ENCODE peak calls at places on chromosomes 1 and 21, in seven cellular contexts. One of them, this sample, is unnamed.

GRCh38 chr1:225437710-225438437 is 10.0 kb upstream of the LBR start:
- DNase-seq in spleen: no peak
- DNase-seq in HL-60: no peak
- DNase-seq in endothelial cell of umbilical vein: peak
- DNase-seq in transverse colon: peak
- DNase-seq in GM23338: peak
- DNase-seq in suprapubic skin: no peak
- DNase-seq in this sample: no peak

GRCh38 chr1:31372961-31373896 is at the start of gene FABP3:
- DNase-seq in spleen: peak
- DNase-seq in HL-60: peak
- DNase-seq in endothelial cell of umbilical vein: peak
- DNase-seq in transverse colon: peak
- DNase-seq in GM23338: peak
- DNase-seq in suprapubic skin: peak
- DNase-seq in this sample: peak

GRCh38 chr1:235074335-235075120 is 54.1 kb downstream of the TOMM20 start:
- DNase-seq in spleen: peak
- DNase-seq in HL-60: no peak
- DNase-seq in endothelial cell of umbilical vein: peak
- DNase-seq in transverse colon: peak
- DNase-seq in GM23338: peak
- DNase-seq in suprapubic skin: peak
- DNase-seq in this sample: peak

GRCh38 chr1:33099290-33100118 is 18.6 kb downstream of the AZIN2 start:
- DNase-seq in spleen: peak
- DNase-seq in HL-60: peak
- DNase-seq in endothelial cell of umbilical vein: no peak
- DNase-seq in transverse colon: peak
- DNase-seq in GM23338: peak
- DNase-seq in suprapubic skin: no peak
- DNase-seq in this sample: peak

GRCh38 chr1:26574690-26575349 is 45.3 kb downstream of the RPS6KA1 start:
- DNase-seq in spleen: peak
- DNase-seq in HL-60: no peak
- DNase-seq in endothelial cell of umbilical vein: no peak
- DNase-seq in transverse colon: no peak
- DNase-seq in GM23338: no peak
- DNase-seq in suprapubic skin: no peak
- DNase-seq in this sample: no peak

GRCh38 chr21:17461582-17461981 is 51.3 kb upstream of the CXADR start:
- DNase-seq in spleen: no peak
- DNase-seq in HL-60: no peak
- DNase-seq in endothelial cell of umbilical vein: no peak
- DNase-seq in transverse colon: no peak
- DNase-seq in GM23338: no peak
- DNase-seq in suprapubic skin: no peak
- DNase-seq in this sample: no peak

GRCh38 chr1:198631292-198631691 is 7.5 kb upstream of the PTPRC start:
- DNase-seq in spleen: no peak
- DNase-seq in HL-60: no peak
- DNase-seq in endothelial cell of umbilical vein: no peak
- DNase-seq in transverse colon: no peak
- DNase-seq in GM23338: no peak
- DNase-seq in suprapubic skin: no peak
- DNase-seq in this sample: no peak

GRCh38 chr1:109226078-109226445 is 12.3 kb downstream of the SARS1 start:
- DNase-seq in spleen: no peak
- DNase-seq in HL-60: no peak
- DNase-seq in endothelial cell of umbilical vein: no peak
- DNase-seq in transverse colon: no peak
- DNase-seq in GM23338: no peak
- DNase-seq in suprapubic skin: no peak
- DNase-seq in this sample: no peak

GRCh38 chr21:46551636-46552241 is 53.1 kb downstream of the S100B start:
- DNase-seq in spleen: peak
- DNase-seq in HL-60: peak
- DNase-seq in endothelial cell of umbilical vein: no peak
- DNase-seq in transverse colon: no peak
- DNase-seq in GM23338: peak
- DNase-seq in suprapubic skin: no peak
- DNase-seq in this sample: no peak

GRCh38 chr1:93738075-93738622 is 56.5 kb upstream of the BCAR3 start:
- DNase-seq in spleen: no peak
- DNase-seq in HL-60: no peak
- DNase-seq in endothelial cell of umbilical vein: no peak
- DNase-seq in transverse colon: no peak
- DNase-seq in GM23338: no peak
- DNase-seq in suprapubic skin: no peak
- DNase-seq in this sample: no peak

GRCh38 chr1:231216515-231216914 is 24.5 kb upstream of the GNPAT start:
- DNase-seq in spleen: peak
- DNase-seq in HL-60: no peak
- DNase-seq in endothelial cell of umbilical vein: no peak
- DNase-seq in transverse colon: peak
- DNase-seq in GM23338: peak
- DNase-seq in suprapubic skin: no peak
- DNase-seq in this sample: no peak

GRCh38 chr1:10031461-10031860 is 1.3 kb upstream of the UBE4B start:
- DNase-seq in spleen: no peak
- DNase-seq in HL-60: no peak
- DNase-seq in endothelial cell of umbilical vein: no peak
- DNase-seq in transverse colon: no peak
- DNase-seq in GM23338: no peak
- DNase-seq in suprapubic skin: no peak
- DNase-seq in this sample: no peak

GRCh38 chr1:235597867-235598553 is 51.6 kb downstream of the GNG4 start:
- DNase-seq in spleen: peak
- DNase-seq in HL-60: peak
- DNase-seq in endothelial cell of umbilical vein: peak
- DNase-seq in transverse colon: no peak
- DNase-seq in GM23338: peak
- DNase-seq in suprapubic skin: no peak
- DNase-seq in this sample: no peak

GRCh38 chr21:37232274-37233018 is 34.7 kb downstream of the VPS26C start:
- DNase-seq in spleen: no peak
- DNase-seq in HL-60: no peak
- DNase-seq in endothelial cell of umbilical vein: no peak
- DNase-seq in transverse colon: no peak
- DNase-seq in GM23338: no peak
- DNase-seq in suprapubic skin: no peak
- DNase-seq in this sample: no peak

GRCh38 chr1:236565530-236565929 is 38.8 kb downstream of the HEATR1 start:
- DNase-seq in spleen: no peak
- DNase-seq in HL-60: no peak
- DNase-seq in endothelial cell of umbilical vein: no peak
- DNase-seq in transverse colon: no peak
- DNase-seq in GM23338: peak
- DNase-seq in suprapubic skin: no peak
- DNase-seq in this sample: no peak

GRCh38 chr1:46342084-46342656 is 1.6 kb downstream of the NSUN4 start:
- DNase-seq in spleen: no peak
- DNase-seq in HL-60: peak
- DNase-seq in endothelial cell of umbilical vein: no peak
- DNase-seq in transverse colon: no peak
- DNase-seq in GM23338: peak
- DNase-seq in suprapubic skin: no peak
- DNase-seq in this sample: no peak

GRCh38 chr1:118266436-118266835 is 81.4 kb upstream of the SPAG17 start:
- DNase-seq in spleen: no peak
- DNase-seq in HL-60: no peak
- DNase-seq in endothelial cell of umbilical vein: no peak
- DNase-seq in transverse colon: no peak
- DNase-seq in GM23338: peak
- DNase-seq in suprapubic skin: no peak
- DNase-seq in this sample: no peak

GRCh38 chr1:200979574-200980451 is 43.7 kb downstream of the KIF21B start:
- DNase-seq in spleen: peak
- DNase-seq in HL-60: peak
- DNase-seq in endothelial cell of umbilical vein: peak
- DNase-seq in transverse colon: peak
- DNase-seq in GM23338: peak
- DNase-seq in suprapubic skin: no peak
- DNase-seq in this sample: no peak

GRCh38 chr21:15495965-15496364 is 233.8 kb upstream of the USP25 start:
- DNase-seq in spleen: no peak
- DNase-seq in HL-60: no peak
- DNase-seq in endothelial cell of umbilical vein: peak
- DNase-seq in transverse colon: no peak
- DNase-seq in GM23338: no peak
- DNase-seq in suprapubic skin: no peak
- DNase-seq in this sample: no peak

DNA sequence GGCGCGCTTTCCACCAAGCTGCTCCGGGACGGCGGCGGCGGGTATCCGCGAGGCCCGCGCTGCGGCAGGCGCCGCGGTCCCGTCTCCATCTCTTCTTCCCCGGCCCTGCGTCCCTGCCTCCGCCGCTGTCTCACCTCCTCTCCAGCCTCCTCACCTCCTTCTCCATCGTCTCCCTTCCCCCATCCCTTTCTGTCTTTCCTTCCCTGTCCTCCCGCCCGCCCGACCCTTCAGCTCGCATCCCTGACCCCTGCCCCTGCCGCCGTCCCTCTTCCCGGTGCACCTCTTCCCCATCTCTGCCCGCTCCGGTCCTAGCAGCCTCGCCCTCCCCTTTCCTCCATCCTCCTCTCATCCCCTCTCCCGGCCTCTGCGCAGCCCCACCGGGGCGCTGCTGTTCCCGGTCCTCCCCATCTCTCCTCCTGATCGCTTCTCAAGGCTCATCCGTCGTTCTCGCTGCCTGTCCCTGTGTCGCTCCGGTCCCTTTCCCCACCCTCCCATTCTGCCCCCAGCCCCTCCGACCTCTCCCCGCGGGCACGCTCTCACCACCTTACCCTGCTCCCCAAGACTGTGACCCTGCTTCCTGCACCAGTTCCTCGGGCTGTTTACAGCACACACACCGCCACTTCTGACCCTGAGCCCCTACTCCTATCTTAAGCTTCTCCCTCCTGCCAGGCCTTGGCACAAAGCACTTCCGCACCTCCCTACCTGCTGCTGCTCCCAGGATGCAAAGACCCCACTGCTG is 758 bp upstream of the NPHP4 start:
- DNase-seq in spleen: peak
- DNase-seq in HL-60: peak
- DNase-seq in endothelial cell of umbilical vein: no peak
- DNase-seq in transverse colon: no peak
- DNase-seq in GM23338: peak
- DNase-seq in suprapubic skin: no peak
- DNase-seq in this sample: no peak
- TF ChIP-seq POLR2AphosphoS5 in spleen: no peak
- TF ChIP-seq POLR2AphosphoS5 in HL-60: no peak
- TF ChIP-seq POLR2AphosphoS5 in endothelial cell of umbilical vein: no peak
- TF ChIP-seq POLR2AphosphoS5 in transverse colon: no peak
- TF ChIP-seq POLR2AphosphoS5 in GM23338: no peak
- TF ChIP-seq POLR2AphosphoS5 in suprapubic skin: no peak
- TF ChIP-seq POLR2AphosphoS5 in this sample: no peak

GRCh38 chr1:228417471-228418203 is 976 bp upstream of the TRIM17 start:
- DNase-seq in spleen: peak
- DNase-seq in HL-60: no peak
- DNase-seq in endothelial cell of umbilical vein: no peak
- DNase-seq in transverse colon: no peak
- DNase-seq in GM23338: no peak
- DNase-seq in suprapubic skin: peak
- DNase-seq in this sample: no peak
- TF ChIP-seq POLR2AphosphoS5 in spleen: no peak
- TF ChIP-seq POLR2AphosphoS5 in HL-60: no peak
- TF ChIP-seq POLR2AphosphoS5 in endothelial cell of umbilical vein: no peak
- TF ChIP-seq POLR2AphosphoS5 in transverse colon: no peak
- TF ChIP-seq POLR2AphosphoS5 in GM23338: no peak
- TF ChIP-seq POLR2AphosphoS5 in suprapubic skin: no peak
- TF ChIP-seq POLR2AphosphoS5 in this sample: no peak

DNA sequence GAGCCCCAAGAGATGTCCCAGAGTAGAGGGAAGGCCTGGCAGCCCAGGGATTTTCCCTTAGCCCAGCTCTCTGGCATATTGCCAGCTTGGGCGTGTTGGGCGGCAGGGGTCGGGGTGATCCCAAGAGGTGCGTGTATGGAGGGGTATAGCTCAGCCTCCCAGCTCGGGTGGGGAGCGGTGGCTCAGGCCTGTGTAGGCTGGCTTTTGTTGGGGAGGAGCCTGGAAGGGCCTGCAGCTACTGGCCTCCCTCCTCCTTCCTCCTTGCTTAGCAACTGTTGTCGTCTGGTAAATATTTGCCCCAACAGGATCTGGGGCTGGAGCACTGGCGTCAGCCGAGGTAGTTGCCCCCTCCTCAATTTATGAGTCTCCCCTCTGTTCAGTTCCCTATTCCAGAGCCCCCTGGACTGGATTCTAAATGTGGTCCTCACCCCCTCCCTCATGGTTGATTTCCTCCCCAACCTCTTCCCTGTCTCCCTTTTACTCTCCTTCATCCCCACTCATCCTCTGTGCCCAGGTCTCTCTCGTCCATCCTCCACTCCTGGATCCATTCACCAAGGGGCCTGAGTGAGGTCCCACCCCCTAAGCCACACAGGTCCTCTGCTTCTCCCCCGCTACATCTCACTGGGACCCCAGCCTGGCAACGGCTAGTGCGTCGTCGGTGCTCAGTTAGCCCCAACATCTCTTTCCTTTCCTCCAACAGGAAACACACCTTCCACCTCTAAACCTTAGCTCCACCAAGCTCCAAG is 10.3 kb upstream of the LMNA start:
- DNase-seq in spleen: no peak
- DNase-seq in HL-60: peak
- DNase-seq in endothelial cell of umbilical vein: peak
- DNase-seq in transverse colon: peak
- DNase-seq in GM23338: peak
- DNase-seq in suprapubic skin: peak
- DNase-seq in this sample: peak
- TF ChIP-seq POLR2AphosphoS5 in spleen: peak
- TF ChIP-seq POLR2AphosphoS5 in HL-60: no peak
- TF ChIP-seq POLR2AphosphoS5 in endothelial cell of umbilical vein: no peak
- TF ChIP-seq POLR2AphosphoS5 in transverse colon: peak
- TF ChIP-seq POLR2AphosphoS5 in GM23338: no peak
- TF ChIP-seq POLR2AphosphoS5 in suprapubic skin: no peak
- TF ChIP-seq POLR2AphosphoS5 in this sample: peak

DNA sequence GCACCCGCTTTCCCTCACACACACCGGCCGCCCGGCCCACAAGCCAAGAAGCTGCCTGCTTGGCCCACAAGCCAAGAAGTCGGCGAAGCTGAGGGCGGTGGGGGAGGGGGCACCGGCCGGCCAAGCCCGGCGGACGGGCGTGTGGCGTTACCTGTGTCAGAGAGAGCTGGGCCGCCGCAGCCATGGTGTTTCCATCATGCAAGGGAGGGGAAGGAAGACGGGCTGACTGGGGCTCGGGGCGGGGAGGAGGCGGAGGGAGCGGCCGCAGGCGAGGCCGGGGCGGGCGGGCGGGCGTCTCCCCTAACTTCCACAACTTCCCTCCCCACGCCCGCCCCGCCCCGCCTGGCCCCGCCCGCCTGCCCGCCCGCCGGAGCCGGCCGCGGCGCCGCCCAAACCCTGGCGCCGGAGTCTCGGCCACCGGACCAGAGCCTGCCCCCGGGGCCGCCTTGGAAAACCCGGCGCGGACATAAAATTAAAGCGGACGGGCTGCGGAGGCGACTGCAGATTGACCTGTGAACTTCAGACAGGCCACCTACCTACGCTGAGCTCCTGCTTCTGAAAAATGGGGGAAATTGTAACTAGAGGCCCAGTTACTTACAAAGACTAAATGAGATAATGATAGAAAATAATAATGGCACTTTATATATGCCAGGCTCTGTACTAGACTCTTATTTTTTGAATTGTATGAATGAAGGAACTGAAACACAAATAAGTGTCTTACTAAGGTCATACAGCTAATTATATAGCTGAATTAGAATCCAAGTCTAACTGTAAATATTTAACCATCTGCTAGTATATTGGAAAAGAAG is at the start of gene EPS15:
- DNase-seq in spleen: peak
- DNase-seq in HL-60: peak
- DNase-seq in endothelial cell of umbilical vein: peak
- DNase-seq in transverse colon: peak
- DNase-seq in GM23338: peak
- DNase-seq in suprapubic skin: peak
- DNase-seq in this sample: peak
- TF ChIP-seq POLR2AphosphoS5 in spleen: peak
- TF ChIP-seq POLR2AphosphoS5 in HL-60: peak
- TF ChIP-seq POLR2AphosphoS5 in endothelial cell of umbilical vein: peak
- TF ChIP-seq POLR2AphosphoS5 in transverse colon: peak
- TF ChIP-seq POLR2AphosphoS5 in GM23338: peak
- TF ChIP-seq POLR2AphosphoS5 in suprapubic skin: no peak
- TF ChIP-seq POLR2AphosphoS5 in this sample: peak

This sample was measured in prostate gland.